ENCODE peak calls at places on chromosome X, in ten cellular contexts. N is NCI-H1417; L is nephron progenitor cell; G is ELR; S is stimulated activated naive CD8-positive, alpha-beta T cell treated with anti-CD3 and anti-CD28 coated beads, Interleukin-15, Interleukin-2, amounts not matched to agents 100 U/mL and 50 U/mL, for 24 hours; X is substantia nigra; H is M059J; P is GM03348; I is SK-MEL-5; W is H1. T is an unnamed sample.

GRCh38 chrX:154352466-154352865 is 22.0 kb downstream of the FLNA start:
- DNase-seq in N (no peak), L (no peak), G (no peak), S (no peak), X (no peak), H (no peak), P (no peak), I (no peak), W (no peak), T (no peak)

GRCh38 chrX:87582453-87582852 is 64.9 kb downstream of the KLHL4 start:
- DNase-seq in N (no peak), L (no peak), G (no peak), S (no peak), X (no peak), H (no peak), P (no peak), I (no peak), W (no peak), T (no peak)

GRCh38 chrX:101803451-101803850 is 128.4 kb downstream of the ZMAT1 start:
- DNase-seq in N (peak; percentile 2), L (no peak), G (peak; percentile 47), S (no peak), X (no peak), H (no peak), P (peak; percentile 7), I (peak; percentile 29), W (no peak), T (no peak)

GRCh38 chrX:129593137-129593536 is 53.1 kb downstream of the OCRL start:
- DNase-seq in N (no peak), L (no peak), G (peak; percentile 34), S (no peak), X (no peak), H (peak; percentile 71), P (peak; percentile 16), I (no peak), W (no peak), T (no peak)

GRCh38 chrX:120671963-120672362 is 42.1 kb upstream of the C1GALT1C1 start:
- DNase-seq in N (no peak), L (no peak), G (no peak), S (no peak), X (no peak), H (peak; percentile 30), P (no peak), I (no peak), W (no peak), T (no peak)

GRCh38 chrX:43655151-43655676 is 885 bp upstream of the MAOA start:
- DNase-seq in N (peak; percentile 2), L (peak; percentile 21), G (peak; percentile 14), S (peak; percentile 25), X (no peak), H (peak; percentile 70), P (peak; percentile 19), I (peak; percentile 8), W (no peak), T (peak; percentile 5)

GRCh38 chrX:29890646-29891200 is 324.6 kb upstream of the MAGEB2 start:
- DNase-seq in N (no peak), L (no peak), G (peak; percentile 3), S (no peak), X (no peak), H (peak; percentile 59), P (no peak), I (no peak), W (no peak), T (no peak)

GRCh38 chrX:38890326-38890725 is 89.1 kb downstream of the MID1IP1 start:
- DNase-seq in N (no peak), L (no peak), G (no peak), S (no peak), X (no peak), H (no peak), P (no peak), I (no peak), W (no peak), T (no peak)

GRCh38 chrX:21176927-21177571 is 197.2 kb upstream of the CNKSR2 start:
- DNase-seq in N (peak; percentile 5), L (no peak), G (no peak), S (no peak), X (no peak), H (no peak), P (peak; percentile 3), I (no peak), W (no peak), T (peak; percentile 81)

GRCh38 chrX:100872161-100872560 is 2.0 kb downstream of the NOX1 start:
- DNase-seq in N (no peak), L (no peak), G (no peak), S (no peak), X (no peak), H (no peak), P (peak; percentile 12), I (no peak), W (no peak), T (no peak)

GRCh38 chrX:97021680-97022079 is 138.0 kb downstream of the RPA4 start:
- DNase-seq in N (no peak), L (no peak), G (peak; percentile 46), S (no peak), X (no peak), H (peak; percentile 3), P (no peak), I (peak; percentile 26), W (no peak), T (no peak)

GRCh38 chrX:154484255-154485149 is 1.9 kb downstream of the UBL4A start:
- DNase-seq in N (no peak), L (no peak), G (peak; percentile 49), S (no peak), X (no peak), H (peak; percentile 41), P (no peak), I (no peak), W (no peak), T (no peak)

GRCh38 chrX:110401142-110401541 is 42.5 kb downstream of the RTL9 start:
- DNase-seq in N (no peak), L (no peak), G (no peak), S (no peak), X (no peak), H (no peak), P (no peak), I (no peak), W (no peak), T (no peak)

GRCh38 chrX:150362599-150363481 is at the start of gene MAMLD1:
- DNase-seq in N (peak; percentile 46), L (peak; percentile 53), G (peak; percentile 85), S (peak; percentile 59), X (peak; percentile 47), H (peak; percentile 90), P (peak; percentile 87), I (no peak), W (no peak), T (peak; percentile 62)

GRCh38 chrX:2627272-2627867 is 63.7 kb upstream of the CD99 start:
- DNase-seq in N (no peak), L (peak; percentile 55), G (peak; percentile 65), S (peak; percentile 57), X (no peak), H (peak; percentile 46), P (peak; percentile 39), I (peak; percentile 61), W (no peak), T (peak; percentile 35)

GRCh38 chrX:23383411-23383810 is 48.8 kb downstream of the PTCHD1 start:
- DNase-seq in N (no peak), L (no peak), G (peak; percentile 5), S (no peak), X (no peak), H (peak; percentile 3), P (peak; percentile 21), I (no peak), W (no peak), T (no peak)

GRCh38 chrX:136812286-136812685 is 31.6 kb upstream of the ARHGEF6 start:
- DNase-seq in N (no peak), L (no peak), G (no peak), S (no peak), X (no peak), H (no peak), P (peak; percentile 8), I (no peak), W (no peak), T (no peak)

GRCh38 chrX:127574829-127575228 is 477.4 kb downstream of the ACTRT1 start:
- DNase-seq in N (no peak), L (peak; percentile 9), G (no peak), S (no peak), X (no peak), H (no peak), P (no peak), I (no peak), W (no peak), T (no peak)

GRCh38 chrX:48003367-48003757 is 427 bp downstream of the ZNF182 start:
- DNase-seq in N (no peak), L (peak; percentile 2), G (peak; percentile 8), S (peak; percentile 13), X (no peak), H (no peak), P (no peak), I (no peak), W (no peak), T (no peak)

GRCh38 chrX:150649096-150649870 is 43.9 kb upstream of the MTMR1 start:
- DNase-seq in N (peak; percentile 29), L (no peak), G (peak; percentile 1), S (no peak), X (no peak), H (peak; percentile 31), P (peak; percentile 23), I (no peak), W (no peak), T (no peak)

GRCh38 chrX:15956684-15957083 is 102.1 kb upstream of the AP1S2 start:
- DNase-seq in N (no peak), L (no peak), G (peak; percentile 65), S (no peak), X (no peak), H (peak; percentile 63), P (no peak), I (no peak), W (no peak), T (no peak)

GRCh38 chrX:15468036-15468435 is 25.1 kb downstream of the PIR start:
- DNase-seq in N (no peak), L (no peak), G (peak; percentile 45), S (no peak), X (no peak), H (peak; percentile 44), P (peak; percentile 43), I (no peak), W (no peak), T (peak; percentile 28)

GRCh38 chrX:82813671-82814078 is 694.4 kb upstream of the POU3F4 start:
- DNase-seq in N (no peak), L (no peak), G (peak; percentile 35), S (no peak), X (no peak), H (peak; percentile 95), P (no peak), I (peak; percentile 69), W (peak; percentile 0), T (no peak)

GRCh38 chrX:134694333-134694925 is 36.2 kb upstream of the PLAC1 start:
- DNase-seq in N (no peak), L (no peak), G (no peak), S (no peak), X (no peak), H (no peak), P (no peak), I (no peak), W (no peak), T (no peak)

GRCh38 chrX:132266583-132267355 is 47.5 kb upstream of the RAP2C start:
- DNase-seq in N (no peak), L (no peak), G (no peak), S (peak; percentile 11), X (no peak), H (no peak), P (peak; percentile 5), I (no peak), W (no peak), T (no peak)

GRCh38 chrX:66221856-66222255 is 57.8 kb downstream of the HEPH start:
- DNase-seq in N (no peak), L (no peak), G (no peak), S (no peak), X (no peak), H (no peak), P (no peak), I (no peak), W (no peak), T (no peak)

GRCh38 chrX:38312436-38312835 is 14.9 kb downstream of the RPGR start:
- DNase-seq in N (no peak), L (no peak), G (peak; percentile 89), S (no peak), X (no peak), H (peak; percentile 90), P (peak; percentile 28), I (no peak), W (no peak), T (no peak)

GRCh38 chrX:75547783-75548182 is 24.9 kb upstream of the ZDHHC15 start:
- DNase-seq in N (no peak), L (no peak), G (no peak), S (no peak), X (no peak), H (peak; percentile 0), P (no peak), I (no peak), W (no peak), T (no peak)

T was measured in cerebellar cortex.